ENCODE peak calls at places on chromosomes 2 and 18, in eight cellular contexts. One of them, this sample, is unnamed. For H3K4me1, the result is how much of the 10 kb centered on the place peaks cover.

GRCh38 chr2:230795856-230796255 is 68.9 kb upstream of the ITM2C start:
- DNase-seq in HCT116: no peak
- DNase-seq in transverse colon: no peak
- DNase-seq in CD8-positive, alpha-beta T cell: no peak
- DNase-seq in heart left ventricle: peak
- DNase-seq in endodermal cell: no peak
- DNase-seq in Peyer's patch: no peak
- DNase-seq in kidney: no peak
- DNase-seq in this sample: no peak

GRCh38 chr2:206616141-206616540 is 26.1 kb upstream of the FAM237A start:
- DNase-seq in Peyer's patch: no peak
- DNase-seq in endodermal cell: no peak
- DNase-seq in transverse colon: no peak
- DNase-seq in HCT116: no peak
- DNase-seq in heart left ventricle: no peak
- DNase-seq in kidney: no peak
- DNase-seq in CD8-positive, alpha-beta T cell: no peak
- DNase-seq in this sample: no peak

GRCh38 chr2:240915526-240916335 is 9.6 kb downstream of the CROCC2 start:
- DNase-seq in transverse colon: no peak
- DNase-seq in heart left ventricle: peak
- DNase-seq in HCT116: no peak
- DNase-seq in endodermal cell: peak
- DNase-seq in kidney: peak
- DNase-seq in Peyer's patch: no peak
- DNase-seq in CD8-positive, alpha-beta T cell: no peak
- DNase-seq in this sample: no peak

GRCh38 chr18:36297419-36298112 is at the start of gene FHOD3:
- DNase-seq in HCT116: no peak
- DNase-seq in Peyer's patch: peak
- DNase-seq in endodermal cell: peak
- DNase-seq in CD8-positive, alpha-beta T cell: no peak
- DNase-seq in kidney: peak
- DNase-seq in heart left ventricle: peak
- DNase-seq in transverse colon: peak
- DNase-seq in this sample: no peak

GRCh38 chr2:65991332-65991731 is 443.6 kb upstream of the MEIS1 start:
- DNase-seq in kidney: no peak
- DNase-seq in CD8-positive, alpha-beta T cell: no peak
- DNase-seq in HCT116: no peak
- DNase-seq in heart left ventricle: no peak
- DNase-seq in Peyer's patch: no peak
- DNase-seq in endodermal cell: no peak
- DNase-seq in transverse colon: peak
- DNase-seq in this sample: no peak

GRCh38 chr2:96306370-96306769 is 1.0 kb upstream of the SNRNP200 start:
- DNase-seq in HCT116: no peak
- DNase-seq in Peyer's patch: no peak
- DNase-seq in transverse colon: no peak
- DNase-seq in endodermal cell: no peak
- DNase-seq in kidney: no peak
- DNase-seq in heart left ventricle: no peak
- DNase-seq in CD8-positive, alpha-beta T cell: no peak
- DNase-seq in this sample: no peak

GRCh38 chr18:75783816-75784215 is 356.3 kb upstream of the SMIM21 start:
- DNase-seq in CD8-positive, alpha-beta T cell: no peak
- DNase-seq in endodermal cell: no peak
- DNase-seq in HCT116: no peak
- DNase-seq in heart left ventricle: no peak
- DNase-seq in transverse colon: no peak
- DNase-seq in Peyer's patch: no peak
- DNase-seq in kidney: no peak
- DNase-seq in this sample: no peak

GRCh38 chr18:267380-267687 is 513 bp downstream of the THOC1 start:
- DNase-seq in endodermal cell: no peak
- DNase-seq in heart left ventricle: no peak
- DNase-seq in HCT116: no peak
- DNase-seq in Peyer's patch: no peak
- DNase-seq in CD8-positive, alpha-beta T cell: no peak
- DNase-seq in transverse colon: no peak
- DNase-seq in kidney: no peak
- DNase-seq in this sample: no peak

GRCh38 chr2:200814917-200815316 is 3.2 kb downstream of the BZW1 start:
- DNase-seq in HCT116: no peak
- DNase-seq in heart left ventricle: no peak
- DNase-seq in transverse colon: no peak
- DNase-seq in kidney: no peak
- DNase-seq in endodermal cell: no peak
- DNase-seq in CD8-positive, alpha-beta T cell: no peak
- DNase-seq in Peyer's patch: no peak
- DNase-seq in this sample: no peak

GRCh38 chr18:13302611-13303267 is 84.2 kb downstream of the LDLRAD4 start:
- DNase-seq in HCT116: no peak
- DNase-seq in CD8-positive, alpha-beta T cell: no peak
- DNase-seq in Peyer's patch: no peak
- DNase-seq in heart left ventricle: no peak
- DNase-seq in transverse colon: no peak
- DNase-seq in kidney: no peak
- DNase-seq in endodermal cell: no peak
- DNase-seq in this sample: no peak

GRCh38 chr18:53937037-53937436 is 287.4 kb downstream of the MBD2 start:
- DNase-seq in endodermal cell: no peak
- DNase-seq in Peyer's patch: no peak
- DNase-seq in transverse colon: no peak
- DNase-seq in kidney: no peak
- DNase-seq in CD8-positive, alpha-beta T cell: no peak
- DNase-seq in HCT116: no peak
- DNase-seq in heart left ventricle: no peak
- DNase-seq in this sample: no peak

GRCh38 chr2:223865907-223866508 is 28.6 kb upstream of the AP1S3 start:
- DNase-seq in HCT116: no peak
- DNase-seq in transverse colon: no peak
- DNase-seq in heart left ventricle: no peak
- DNase-seq in kidney: no peak
- DNase-seq in CD8-positive, alpha-beta T cell: no peak
- DNase-seq in endodermal cell: no peak
- DNase-seq in Peyer's patch: no peak
- DNase-seq in this sample: no peak

DNA sequence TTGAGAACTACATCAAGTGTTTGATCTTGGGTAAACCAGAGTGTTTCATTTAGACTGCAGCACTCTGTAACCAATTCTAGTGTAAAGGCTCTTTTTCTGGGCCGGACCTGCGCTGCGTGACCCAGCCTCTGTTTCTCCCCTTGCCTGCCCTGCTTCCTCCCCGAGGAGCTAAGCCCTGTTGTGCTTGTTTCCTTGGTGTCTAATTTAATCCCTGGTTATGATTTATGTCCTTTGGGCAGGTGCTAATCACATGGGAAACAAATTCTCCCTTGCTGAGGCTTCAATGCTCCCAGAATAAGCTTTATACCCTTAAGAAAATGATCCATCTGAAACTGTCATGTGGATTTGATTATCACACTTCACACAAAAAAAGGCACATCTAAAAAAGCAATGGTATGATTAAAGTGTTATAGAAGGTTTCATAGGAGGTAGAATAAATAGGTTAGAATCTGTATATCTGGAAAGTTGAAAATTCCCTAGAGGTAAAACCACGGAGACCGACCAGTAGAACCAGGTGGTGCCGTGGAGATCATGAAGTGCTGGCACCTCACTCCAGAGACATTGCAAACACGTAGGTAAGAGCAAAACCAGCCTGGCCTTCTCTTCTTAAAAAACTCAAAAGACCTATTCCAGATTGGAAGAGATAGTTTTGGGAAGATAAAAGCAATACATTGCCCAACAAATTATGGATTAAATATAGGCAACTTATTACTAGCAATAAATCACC is 31.0 kb upstream of the SLC9A2 start:
- DNase-seq in HCT116: no peak
- DNase-seq in transverse colon: no peak
- DNase-seq in endodermal cell: no peak
- DNase-seq in heart left ventricle: no peak
- DNase-seq in Peyer's patch: no peak
- DNase-seq in CD8-positive, alpha-beta T cell: no peak
- DNase-seq in kidney: no peak
- DNase-seq in this sample: no peak
- H3K4me1 ChIP-seq in HCT116: under half
- H3K4me1 ChIP-seq in transverse colon: under half
- H3K4me1 ChIP-seq in endodermal cell: under half
- H3K4me1 ChIP-seq in heart left ventricle: under half
- H3K4me1 ChIP-seq in Peyer's patch: under half
- H3K4me1 ChIP-seq in CD8-positive, alpha-beta T cell: under half
- H3K4me1 ChIP-seq in kidney: under half
- H3K4me1 ChIP-seq in this sample: under half

DNA sequence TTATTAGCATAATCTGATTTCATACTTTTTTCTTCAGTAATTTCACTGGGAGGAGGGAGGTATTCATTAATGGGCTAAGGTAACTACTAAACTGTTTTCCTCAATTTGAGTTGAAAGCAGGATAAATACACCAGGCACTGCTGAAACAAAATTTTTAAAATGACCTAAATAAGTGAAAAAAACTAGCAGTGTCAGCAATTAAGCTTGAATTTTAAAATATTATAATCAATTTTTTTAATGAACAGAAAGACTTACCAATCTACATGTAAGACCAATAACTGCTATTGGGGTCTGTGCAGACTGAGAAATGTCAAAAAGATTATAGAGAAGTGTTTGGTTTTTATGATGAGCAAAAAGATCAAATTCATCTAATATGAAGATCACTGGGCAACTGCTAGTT is 68.4 kb downstream of the ORC4 start:
- DNase-seq in Peyer's patch: no peak
- DNase-seq in HCT116: no peak
- DNase-seq in heart left ventricle: no peak
- DNase-seq in CD8-positive, alpha-beta T cell: no peak
- DNase-seq in transverse colon: no peak
- DNase-seq in endodermal cell: no peak
- DNase-seq in kidney: no peak
- DNase-seq in this sample: no peak
- H3K27ac ChIP-seq in Peyer's patch: no peak
- H3K27ac ChIP-seq in HCT116: no peak
- H3K27ac ChIP-seq in heart left ventricle: no peak
- H3K27ac ChIP-seq in CD8-positive, alpha-beta T cell: no peak
- H3K27ac ChIP-seq in transverse colon: no peak
- H3K27ac ChIP-seq in endodermal cell: no peak
- H3K27ac ChIP-seq in kidney: no peak
- H3K27ac ChIP-seq in this sample: no peak

DNA sequence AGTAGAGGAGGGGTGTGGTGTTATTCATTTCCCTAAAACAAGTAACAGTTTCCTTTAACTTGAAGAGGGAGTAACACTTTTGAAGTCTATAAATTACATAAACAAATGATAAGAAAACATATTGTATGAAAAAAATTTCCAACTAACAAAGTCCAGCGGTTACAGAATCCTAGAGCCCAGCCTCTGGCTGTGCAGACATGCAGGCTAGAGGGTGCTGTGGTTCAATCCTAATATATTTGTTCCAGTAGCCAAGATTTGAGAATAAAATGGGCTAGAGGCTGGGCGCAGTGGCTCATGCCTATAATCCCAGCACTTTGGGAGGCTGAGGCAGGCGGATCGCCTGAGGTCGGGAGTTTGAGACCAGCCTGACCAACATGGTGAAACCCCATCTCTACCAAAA is 56.9 kb downstream of the WDR75 start:
- DNase-seq in heart left ventricle: no peak
- DNase-seq in transverse colon: no peak
- DNase-seq in endodermal cell: no peak
- DNase-seq in CD8-positive, alpha-beta T cell: no peak
- DNase-seq in HCT116: no peak
- DNase-seq in Peyer's patch: no peak
- DNase-seq in kidney: no peak
- DNase-seq in this sample: no peak
- TF ChIP-seq CTCF in heart left ventricle: peak
- TF ChIP-seq CTCF in transverse colon: no peak
- TF ChIP-seq CTCF in endodermal cell: no peak
- TF ChIP-seq CTCF in CD8-positive, alpha-beta T cell: no peak
- TF ChIP-seq CTCF in HCT116: no peak
- TF ChIP-seq CTCF in Peyer's patch: no peak
- TF ChIP-seq CTCF in kidney: no peak
- TF ChIP-seq CTCF in this sample: no peak

GRCh38 chr2:127511090-127511489 is 15.2 kb downstream of the IWS1 start:
- DNase-seq in kidney: no peak
- DNase-seq in transverse colon: no peak
- DNase-seq in endodermal cell: no peak
- DNase-seq in heart left ventricle: no peak
- DNase-seq in HCT116: no peak
- DNase-seq in Peyer's patch: no peak
- DNase-seq in CD8-positive, alpha-beta T cell: no peak
- DNase-seq in this sample: no peak
- H3K4me1 ChIP-seq in kidney: under half
- H3K4me1 ChIP-seq in transverse colon: half or more
- H3K4me1 ChIP-seq in endodermal cell: under half
- H3K4me1 ChIP-seq in heart left ventricle: half or more
- H3K4me1 ChIP-seq in HCT116: under half
- H3K4me1 ChIP-seq in Peyer's patch: under half
- H3K4me1 ChIP-seq in CD8-positive, alpha-beta T cell: under half
- H3K4me1 ChIP-seq in this sample: under half

DNA sequence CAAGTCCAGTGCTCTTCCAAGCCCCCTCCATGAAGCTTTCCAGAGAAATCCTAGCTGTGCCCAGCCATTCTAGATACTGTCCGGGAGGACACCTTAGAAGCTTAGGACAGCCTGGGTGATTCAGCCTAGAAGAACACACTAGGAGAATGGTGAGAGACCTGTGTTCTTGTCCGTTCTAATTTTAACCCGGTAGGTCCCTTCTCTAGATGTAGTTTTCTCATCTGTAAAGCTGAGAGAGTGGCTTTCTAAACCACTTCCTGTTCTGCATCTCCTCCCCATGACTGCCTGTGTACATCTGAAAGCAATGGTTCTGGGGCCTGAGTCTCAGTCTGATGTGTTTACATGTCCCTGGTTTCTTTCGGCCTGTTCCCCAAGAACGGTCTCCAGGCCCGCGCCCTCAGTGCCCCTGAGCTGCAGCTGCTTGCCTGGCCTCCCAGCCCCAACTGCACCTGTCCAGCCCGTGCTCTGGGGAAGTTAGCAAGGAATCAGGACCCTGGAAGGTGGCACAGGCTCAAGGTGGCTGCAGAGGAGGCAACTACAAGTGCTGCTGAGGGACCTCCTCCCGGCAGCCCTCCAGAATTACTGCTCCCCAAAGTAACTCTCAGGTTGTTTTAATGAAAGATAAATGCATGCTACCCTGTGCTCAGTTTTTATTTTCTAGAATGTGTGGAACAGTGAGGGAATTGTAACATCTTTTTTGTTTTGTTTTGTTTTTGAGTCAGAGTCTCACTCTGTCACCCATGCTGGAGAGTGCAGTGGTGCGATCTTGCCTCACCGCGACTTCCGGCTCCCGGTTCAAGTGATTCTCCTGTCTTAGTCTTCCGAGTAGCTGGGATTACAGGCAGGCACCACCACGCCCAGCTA is 105.9 kb downstream of the LBH start:
- DNase-seq in heart left ventricle: no peak
- DNase-seq in endodermal cell: no peak
- DNase-seq in kidney: peak
- DNase-seq in Peyer's patch: peak
- DNase-seq in transverse colon: peak
- DNase-seq in HCT116: no peak
- DNase-seq in CD8-positive, alpha-beta T cell: peak
- DNase-seq in this sample: no peak
- H3K27ac ChIP-seq in heart left ventricle: no peak
- H3K27ac ChIP-seq in endodermal cell: no peak
- H3K27ac ChIP-seq in kidney: no peak
- H3K27ac ChIP-seq in Peyer's patch: peak
- H3K27ac ChIP-seq in transverse colon: peak
- H3K27ac ChIP-seq in HCT116: no peak
- H3K27ac ChIP-seq in CD8-positive, alpha-beta T cell: peak
- H3K27ac ChIP-seq in this sample: no peak